ENCODE peak calls at places on chromosomes 12 and 14, in five cellular contexts. E is fibroblast of pulmonary artery, S is stomach, U is foreskin fibroblast, L is tibial artery. B is an unnamed sample.

GRCh38 chr12:75155962-75156361 is 53.7 kb downstream of the KCNC2 start:
- DNase-seq in L (no peak), S (no peak), U (no peak), E (no peak), B (no peak)

GRCh38 chr12:96578526-96579125 is 89.2 kb downstream of the CFAP54 start:
- DNase-seq in L (no peak), U (peak), S (no peak), E (peak), B (peak)

GRCh38 chr12:65121049-65121955 is at the start of gene WIF1:
- DNase-seq in E (peak), L (peak), U (peak), S (peak), B (peak)

GRCh38 chr14:22333408-22334274 is 255.4 kb downstream of the DAD1 start:
- DNase-seq in S (peak), E (peak), U (peak), L (no peak), B (peak)

GRCh38 chr14:77206877-77207389 is 25.3 kb downstream of the TMEM63C start:
- DNase-seq in E (no peak), U (no peak), S (no peak), L (no peak), B (no peak)

GRCh38 chr12:9706081-9706685 is 26.7 kb downstream of the CLECL1 start:
- DNase-seq in E (no peak), S (no peak), L (no peak), U (no peak), B (peak)

GRCh38 chr12:52020539-52021336 is 14.0 kb downstream of the TAMALIN start:
- DNase-seq in U (no peak), S (peak), L (no peak), E (peak), B (peak)

GRCh38 chr12:76074701-76075336 is 9.7 kb downstream of the NAP1L1 start:
- DNase-seq in L (no peak), U (no peak), E (no peak), S (no peak), B (no peak)

GRCh38 chr12:131468206-131468605 is 242.7 kb upstream of the SFSWAP start:
- DNase-seq in U (no peak), S (peak), E (no peak), L (no peak), B (no peak)

GRCh38 chr14:105316968-105317498 is 2.5 kb downstream of the PACS2 start:
- DNase-seq in E (no peak), L (peak), U (no peak), S (no peak), B (no peak)

GRCh38 chr14:58167057-58167456 is 15.0 kb upstream of the ARMH4 start:
- DNase-seq in E (no peak), U (no peak), S (no peak), L (no peak), B (no peak)

GRCh38 chr12:46153267-46153872 is 115.5 kb downstream of the SLC38A1 start:
- DNase-seq in S (no peak), U (no peak), E (peak), L (no peak), B (peak)

GRCh38 chr14:56482306-56482705 is 97.3 kb upstream of the TMEM260 start:
- DNase-seq in L (no peak), U (no peak), S (no peak), E (peak), B (peak)

GRCh38 chr12:87201598-87201997 is 827.6 kb downstream of the C12orf50 start:
- DNase-seq in E (peak), S (no peak), U (no peak), L (no peak), B (peak)

GRCh38 chr12:119589634-119590033 is 3.9 kb upstream of the TMEM233 start:
- DNase-seq in L (no peak), U (no peak), E (no peak), S (no peak), B (no peak)

GRCh38 chr12:119301367-119301766 is 33.2 kb upstream of the CCDC60 start:
- DNase-seq in U (no peak), L (no peak), E (no peak), S (no peak), B (no peak)

GRCh38 chr12:124279846-124280360 is 15.0 kb upstream of the RFLNA start:
- DNase-seq in E (no peak), U (no peak), L (no peak), S (no peak), B (no peak)

GRCh38 chr12:9673404-9674225 is 4.1 kb downstream of the CLEC2D start:
- DNase-seq in S (no peak), U (peak), L (peak), E (peak), B (peak)

DNA sequence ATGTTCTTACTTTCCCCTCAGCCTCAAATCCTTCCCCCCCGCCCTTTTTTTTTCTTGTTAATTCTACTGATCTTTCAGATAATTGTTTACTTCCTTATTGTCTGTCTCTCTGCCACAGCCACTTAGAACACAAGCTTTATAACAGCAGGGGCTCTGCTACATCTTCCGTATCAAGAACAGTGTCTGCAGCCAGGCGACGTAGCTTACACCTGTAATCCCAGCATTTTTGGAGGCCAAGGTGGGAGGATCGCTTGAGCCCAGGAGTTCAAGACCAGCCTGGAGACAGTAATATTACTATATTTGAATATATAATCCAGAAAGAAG is 5.4 kb downstream of the SOS2 start:
- DNase-seq in L (no peak), U (no peak), E (no peak), S (no peak), B (no peak)
- H3K4me3 ChIP-seq in L (no peak), U (no peak), E (no peak), S (no peak), B (no peak)

GRCh38 chr14:34450542-34450915 is 11.5 kb downstream of the SPTSSA start:
- DNase-seq in L (no peak), U (no peak), S (no peak), E (no peak), B (no peak)
- H3K4me3 ChIP-seq in L (no peak), U (no peak), S (no peak), E (no peak), B (no peak)

GRCh38 chr14:102901633-102902032 is 20.8 kb upstream of the AMN start:
- DNase-seq in S (no peak), L (no peak), E (no peak), U (no peak), B (no peak)

GRCh38 chr14:102902086-102902485 is 20.4 kb upstream of the AMN start:
- DNase-seq in U (no peak), E (no peak), S (no peak), L (no peak), B (no peak)

GRCh38 chr14:102899516-102899900 is 23.0 kb upstream of the AMN start:
- DNase-seq in S (no peak), E (no peak), U (no peak), L (no peak), B (no peak)

GRCh38 chr14:102902523-102903247 is 19.8 kb upstream of the AMN start:
- DNase-seq in E (no peak), S (no peak), U (no peak), L (no peak), B (no peak)

GRCh38 chr14:102900631-102901571 is 21.6 kb upstream of the AMN start:
- DNase-seq in L (no peak), S (no peak), U (no peak), E (no peak), B (no peak)
- H3K4me3 ChIP-seq in L (no peak), S (no peak), U (no peak), E (no peak), B (no peak)

GRCh38 chr12:107184359-107184980 is 91.1 kb upstream of the CRY1 start:
- DNase-seq in U (no peak), E (no peak), L (no peak), S (no peak), B (no peak)
- H3K4me3 ChIP-seq in U (no peak), E (no peak), L (no peak), S (no peak), B (no peak)